ENCODE peak calls at places on chromosomes 2 and 18, in seven cellular contexts. One of them, this sample, is unnamed.

GRCh38 chr18:13809521-13810252 is 14.3 kb upstream of the MC5R start:
- DNase-seq in A549: no peak
- DNase-seq in K562: no peak
- DNase-seq in Panc1: no peak
- DNase-seq in SK-N-SH: no peak
- DNase-seq in HCT116: no peak
- DNase-seq in GM23338: peak
- DNase-seq in this sample: no peak

GRCh38 chr2:43269706-43270105 is 43.3 kb upstream of the ZFP36L2 start:
- DNase-seq in A549: no peak
- DNase-seq in K562: no peak
- DNase-seq in Panc1: no peak
- DNase-seq in SK-N-SH: no peak
- DNase-seq in HCT116: no peak
- DNase-seq in GM23338: no peak
- DNase-seq in this sample: no peak

GRCh38 chr2:121504316-121504715 is 26.4 kb upstream of the RNU4ATAC start:
- DNase-seq in A549: no peak
- DNase-seq in K562: no peak
- DNase-seq in Panc1: no peak
- DNase-seq in SK-N-SH: no peak
- DNase-seq in HCT116: no peak
- DNase-seq in GM23338: no peak
- DNase-seq in this sample: no peak

GRCh38 chr2:174591740-174592139 is 5.9 kb downstream of the WIPF1 start:
- DNase-seq in A549: no peak
- DNase-seq in K562: no peak
- DNase-seq in Panc1: no peak
- DNase-seq in SK-N-SH: no peak
- DNase-seq in HCT116: no peak
- DNase-seq in GM23338: no peak
- DNase-seq in this sample: no peak

GRCh38 chr2:46643493-46643892 is 164.1 kb downstream of the TMEM247 start:
- DNase-seq in A549: peak
- DNase-seq in K562: peak
- DNase-seq in Panc1: no peak
- DNase-seq in SK-N-SH: no peak
- DNase-seq in HCT116: no peak
- DNase-seq in GM23338: no peak
- DNase-seq in this sample: no peak

GRCh38 chr2:222671259-222672067 is at the start of gene MOGAT1:
- DNase-seq in A549: no peak
- DNase-seq in K562: no peak
- DNase-seq in Panc1: no peak
- DNase-seq in SK-N-SH: peak
- DNase-seq in HCT116: no peak
- DNase-seq in GM23338: peak
- DNase-seq in this sample: no peak

GRCh38 chr2:42067521-42067920 is 19.7 kb downstream of the PKDCC start:
- DNase-seq in A549: no peak
- DNase-seq in K562: no peak
- DNase-seq in Panc1: no peak
- DNase-seq in SK-N-SH: no peak
- DNase-seq in HCT116: no peak
- DNase-seq in GM23338: no peak
- DNase-seq in this sample: no peak

GRCh38 chr2:149490296-149490695 is 97.3 kb downstream of the MMADHC start:
- DNase-seq in A549: no peak
- DNase-seq in K562: no peak
- DNase-seq in Panc1: no peak
- DNase-seq in SK-N-SH: peak
- DNase-seq in HCT116: no peak
- DNase-seq in GM23338: peak
- DNase-seq in this sample: no peak

GRCh38 chr18:75467396-75467795 is 39.9 kb upstream of the SMIM21 start:
- DNase-seq in A549: no peak
- DNase-seq in K562: no peak
- DNase-seq in Panc1: no peak
- DNase-seq in SK-N-SH: no peak
- DNase-seq in HCT116: no peak
- DNase-seq in GM23338: no peak
- DNase-seq in this sample: no peak

GRCh38 chr2:172518995-172519394 is 36.9 kb upstream of the PDK1 start:
- DNase-seq in A549: no peak
- DNase-seq in K562: no peak
- DNase-seq in Panc1: no peak
- DNase-seq in SK-N-SH: no peak
- DNase-seq in HCT116: no peak
- DNase-seq in GM23338: no peak
- DNase-seq in this sample: no peak

GRCh38 chr18:24234330-24234729 is 95.5 kb downstream of the CABYR start:
- DNase-seq in A549: no peak
- DNase-seq in K562: no peak
- DNase-seq in Panc1: no peak
- DNase-seq in SK-N-SH: no peak
- DNase-seq in HCT116: no peak
- DNase-seq in GM23338: no peak
- DNase-seq in this sample: no peak

GRCh38 chr2:27370816-27371620 is 602 bp downstream of the SNX17 start:
- DNase-seq in A549: peak
- DNase-seq in K562: peak
- DNase-seq in Panc1: no peak
- DNase-seq in SK-N-SH: peak
- DNase-seq in HCT116: no peak
- DNase-seq in GM23338: peak
- DNase-seq in this sample: peak

GRCh38 chr2:170739507-170740046 is 24.4 kb downstream of the SP5 start:
- DNase-seq in A549: no peak
- DNase-seq in K562: no peak
- DNase-seq in Panc1: no peak
- DNase-seq in SK-N-SH: no peak
- DNase-seq in HCT116: no peak
- DNase-seq in GM23338: no peak
- DNase-seq in this sample: no peak

GRCh38 chr2:151974997-151975396 is 123.8 kb downstream of the CACNB4 start:
- DNase-seq in A549: no peak
- DNase-seq in K562: no peak
- DNase-seq in Panc1: no peak
- DNase-seq in SK-N-SH: no peak
- DNase-seq in HCT116: no peak
- DNase-seq in GM23338: no peak
- DNase-seq in this sample: no peak

GRCh38 chr2:24262571-24262970 is 87.7 kb downstream of the FAM228A start:
- DNase-seq in A549: no peak
- DNase-seq in K562: no peak
- DNase-seq in Panc1: no peak
- DNase-seq in SK-N-SH: no peak
- DNase-seq in HCT116: no peak
- DNase-seq in GM23338: no peak
- DNase-seq in this sample: no peak

GRCh38 chr2:37566517-37566961 is 104.9 kb downstream of the CDC42EP3 start:
- DNase-seq in A549: no peak
- DNase-seq in K562: no peak
- DNase-seq in Panc1: no peak
- DNase-seq in SK-N-SH: no peak
- DNase-seq in HCT116: no peak
- DNase-seq in GM23338: no peak
- DNase-seq in this sample: no peak

GRCh38 chr2:64015898-64016297 is 3.3 kb downstream of the VPS54 start:
- DNase-seq in A549: no peak
- DNase-seq in K562: no peak
- DNase-seq in Panc1: no peak
- DNase-seq in SK-N-SH: no peak
- DNase-seq in HCT116: no peak
- DNase-seq in GM23338: no peak
- DNase-seq in this sample: no peak

GRCh38 chr2:108988796-108989713 is at the start of gene EDAR:
- DNase-seq in A549: peak
- DNase-seq in K562: no peak
- DNase-seq in Panc1: no peak
- DNase-seq in SK-N-SH: peak
- DNase-seq in HCT116: peak
- DNase-seq in GM23338: peak
- DNase-seq in this sample: no peak

GRCh38 chr18:60020107-60020925 is 120.5 kb downstream of the PMAIP1 start:
- DNase-seq in A549: no peak
- DNase-seq in K562: no peak
- DNase-seq in Panc1: no peak
- DNase-seq in SK-N-SH: no peak
- DNase-seq in HCT116: no peak
- DNase-seq in GM23338: no peak
- DNase-seq in this sample: no peak

GRCh38 chr18:60021556-60021955 is 121.8 kb downstream of the PMAIP1 start:
- DNase-seq in A549: no peak
- DNase-seq in K562: no peak
- DNase-seq in Panc1: no peak
- DNase-seq in SK-N-SH: no peak
- DNase-seq in HCT116: no peak
- DNase-seq in GM23338: no peak
- DNase-seq in this sample: no peak

GRCh38 chr18:60018801-60019462 is 119.1 kb downstream of the PMAIP1 start:
- DNase-seq in A549: no peak
- DNase-seq in K562: no peak
- DNase-seq in Panc1: no peak
- DNase-seq in SK-N-SH: no peak
- DNase-seq in HCT116: no peak
- DNase-seq in GM23338: no peak
- DNase-seq in this sample: no peak

GRCh38 chr18:60017371-60017770 is 117.6 kb downstream of the PMAIP1 start:
- DNase-seq in A549: no peak
- DNase-seq in K562: no peak
- DNase-seq in Panc1: no peak
- DNase-seq in SK-N-SH: no peak
- DNase-seq in HCT116: no peak
- DNase-seq in GM23338: no peak
- DNase-seq in this sample: no peak

DNA sequence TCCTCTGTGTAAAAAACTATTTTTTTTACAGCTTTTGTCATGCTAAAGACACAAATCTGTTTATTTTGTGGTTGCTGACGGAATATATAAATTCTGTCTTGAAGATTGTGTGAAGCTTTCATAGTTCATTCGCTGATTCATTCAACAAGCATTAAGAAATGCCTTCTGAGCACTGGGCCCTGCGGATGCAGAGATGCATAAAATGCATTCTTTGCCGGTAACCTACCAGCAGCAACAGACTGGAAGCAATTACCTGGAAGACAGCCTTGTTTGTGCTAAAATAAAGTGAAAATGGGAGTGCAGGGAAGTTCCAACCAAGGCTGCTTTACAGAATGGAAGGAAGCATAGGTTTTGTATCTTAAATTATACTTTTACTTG is 119.7 kb downstream of the PMAIP1 start:
- DNase-seq in A549: peak
- DNase-seq in K562: no peak
- DNase-seq in Panc1: no peak
- DNase-seq in SK-N-SH: no peak
- DNase-seq in HCT116: no peak
- DNase-seq in GM23338: no peak
- DNase-seq in this sample: no peak
- TF ChIP-seq REST in A549: no peak
- TF ChIP-seq REST in K562: no peak
- TF ChIP-seq REST in Panc1: no peak
- TF ChIP-seq REST in SK-N-SH: no peak
- TF ChIP-seq REST in HCT116: no peak
- TF ChIP-seq REST in GM23338: no peak
- TF ChIP-seq REST in this sample: no peak

DNA sequence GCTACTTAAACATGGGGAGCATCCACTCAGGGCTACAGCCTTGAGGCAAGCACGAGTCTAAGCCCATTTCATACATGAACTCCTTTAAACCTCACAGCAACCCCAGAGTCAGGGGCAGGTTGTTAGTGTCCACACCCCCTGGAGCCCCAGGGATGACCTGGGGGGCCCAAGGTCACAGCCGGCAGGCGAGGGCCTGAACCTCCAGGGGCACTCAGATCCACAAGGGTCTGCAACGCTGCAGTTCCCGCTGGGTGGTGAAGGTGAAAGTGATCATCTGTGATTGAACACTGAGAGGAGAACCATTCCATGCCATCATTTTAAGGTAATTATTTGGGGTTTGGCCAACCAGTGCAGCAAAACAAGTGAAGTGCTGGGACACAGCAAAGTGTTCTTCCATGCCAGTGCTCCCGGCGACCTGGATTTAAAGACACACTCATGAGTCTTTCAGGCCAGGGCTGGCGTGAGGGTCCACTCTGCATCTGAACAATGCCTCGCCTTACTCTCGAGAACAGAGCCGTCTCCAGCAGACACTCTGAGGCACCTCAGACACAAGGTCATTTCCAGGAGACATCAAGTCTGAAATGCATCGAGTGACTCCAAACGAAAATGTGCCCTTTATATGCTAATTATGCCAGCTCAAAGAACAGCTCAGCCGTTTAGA is 61.6 kb upstream of the SNTG2 start:
- DNase-seq in A549: no peak
- DNase-seq in K562: no peak
- DNase-seq in Panc1: no peak
- DNase-seq in SK-N-SH: no peak
- DNase-seq in HCT116: no peak
- DNase-seq in GM23338: no peak
- DNase-seq in this sample: no peak
- TF ChIP-seq REST in A549: no peak
- TF ChIP-seq REST in K562: no peak
- TF ChIP-seq REST in Panc1: no peak
- TF ChIP-seq REST in SK-N-SH: no peak
- TF ChIP-seq REST in HCT116: no peak
- TF ChIP-seq REST in GM23338: no peak
- TF ChIP-seq REST in this sample: no peak

DNA sequence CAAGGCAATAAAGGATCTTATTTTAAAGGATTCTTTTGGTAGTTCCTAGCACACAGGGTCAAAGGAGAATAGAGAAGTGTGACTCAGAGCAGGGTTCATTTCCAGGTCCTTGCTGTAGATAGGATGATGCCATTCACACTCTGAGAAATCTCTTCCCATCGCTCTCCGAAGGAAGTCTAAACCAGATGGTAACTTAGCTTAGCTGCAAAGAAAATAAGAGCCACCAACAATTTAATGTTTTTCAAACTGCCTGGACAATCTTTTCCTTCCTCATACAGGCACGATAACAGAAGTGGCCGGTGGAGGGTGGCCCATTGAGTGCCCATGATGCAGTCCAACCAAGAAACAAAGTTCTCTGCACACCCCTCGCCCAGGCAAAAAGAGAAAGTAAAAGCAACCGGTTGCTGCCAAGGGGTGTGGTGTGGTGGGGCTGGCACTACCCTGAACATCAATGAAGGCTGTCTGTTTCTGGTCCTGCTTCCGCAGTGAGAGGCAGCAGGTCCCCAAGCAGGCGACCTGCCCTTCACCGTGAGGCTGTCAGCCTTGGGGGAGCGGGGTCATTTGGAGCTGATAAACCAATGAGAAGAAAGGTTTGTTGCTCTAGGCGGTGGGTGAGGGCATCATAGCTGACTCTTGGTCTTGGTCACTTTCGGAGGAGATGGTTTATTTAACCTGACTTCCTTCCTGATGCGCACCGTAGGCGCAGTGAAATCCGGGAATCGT is 105.6 kb upstream of the CD302 start:
- DNase-seq in A549: no peak
- DNase-seq in K562: no peak
- DNase-seq in Panc1: no peak
- DNase-seq in SK-N-SH: no peak
- DNase-seq in HCT116: no peak
- DNase-seq in GM23338: no peak
- DNase-seq in this sample: peak
- TF ChIP-seq REST in A549: no peak
- TF ChIP-seq REST in K562: no peak
- TF ChIP-seq REST in Panc1: no peak
- TF ChIP-seq REST in SK-N-SH: no peak
- TF ChIP-seq REST in HCT116: no peak
- TF ChIP-seq REST in GM23338: no peak
- TF ChIP-seq REST in this sample: no peak

GRCh38 chr2:232876978-232877441 is 6.9 kb downstream of the SNORC start:
- DNase-seq in A549: no peak
- DNase-seq in K562: no peak
- DNase-seq in Panc1: no peak
- DNase-seq in SK-N-SH: no peak
- DNase-seq in HCT116: no peak
- DNase-seq in GM23338: no peak
- DNase-seq in this sample: no peak
- TF ChIP-seq REST in A549: no peak
- TF ChIP-seq REST in K562: no peak
- TF ChIP-seq REST in Panc1: no peak
- TF ChIP-seq REST in SK-N-SH: no peak
- TF ChIP-seq REST in HCT116: no peak
- TF ChIP-seq REST in GM23338: no peak
- TF ChIP-seq REST in this sample: no peak